ENCODE peak calls at places on chromosome 16, in eight cellular contexts. H, S, P, B, X, U, J and M are unnamed samples.

GRCh38 chr16:61858996-61859395 is 177.2 kb downstream of the CDH8 start:
- DNase-seq in U (peak; percentile 2), J (no peak), H (no peak), X (no peak), S (no peak), B (no peak), P (no peak), M (no peak)

GRCh38 chr16:20621406-20621805 is 45.2 kb upstream of the ACSM2B start:
- DNase-seq in U (no peak), J (no peak), H (no peak), B (no peak), S (no peak), P (no peak), X (no peak), M (no peak)

GRCh38 chr16:12097523-12098428 is 121.2 kb downstream of the SNX29 start:
- DNase-seq in U (no peak), S (no peak), P (no peak), H (peak; percentile 84), J (peak; percentile 61), X (no peak), B (no peak), M (no peak)

GRCh38 chr16:15643453-15644305 is 725 bp upstream of the MARF1 start:
- DNase-seq in B (no peak), X (no peak), P (no peak), J (no peak), U (peak; percentile 74), S (peak; percentile 55), H (peak; percentile 59), M (peak; percentile 67)

GRCh38 chr16:56743840-56744239 is 13.9 kb downstream of the NUP93 start:
- DNase-seq in B (peak; percentile 60), J (no peak), H (peak; percentile 49), U (peak; percentile 10), S (no peak), P (no peak), X (no peak), M (no peak)

GRCh38 chr16:10987361-10988163 is 43.2 kb downstream of the CLEC16A start:
- DNase-seq in J (no peak), X (no peak), U (no peak), B (no peak), H (no peak), P (no peak), S (no peak), M (no peak)

GRCh38 chr16:71360378-71360777 is 1.9 kb downstream of the CALB2 start:
- DNase-seq in U (peak; percentile 80), X (no peak), S (no peak), P (no peak), H (peak; percentile 94), B (no peak), J (no peak), M (no peak)

GRCh38 chr16:16778322-16778721 is 399.4 kb downstream of the NPIPA7 start:
- DNase-seq in H (no peak), X (no peak), B (no peak), U (no peak), P (no peak), S (no peak), J (no peak), M (no peak)

DNA sequence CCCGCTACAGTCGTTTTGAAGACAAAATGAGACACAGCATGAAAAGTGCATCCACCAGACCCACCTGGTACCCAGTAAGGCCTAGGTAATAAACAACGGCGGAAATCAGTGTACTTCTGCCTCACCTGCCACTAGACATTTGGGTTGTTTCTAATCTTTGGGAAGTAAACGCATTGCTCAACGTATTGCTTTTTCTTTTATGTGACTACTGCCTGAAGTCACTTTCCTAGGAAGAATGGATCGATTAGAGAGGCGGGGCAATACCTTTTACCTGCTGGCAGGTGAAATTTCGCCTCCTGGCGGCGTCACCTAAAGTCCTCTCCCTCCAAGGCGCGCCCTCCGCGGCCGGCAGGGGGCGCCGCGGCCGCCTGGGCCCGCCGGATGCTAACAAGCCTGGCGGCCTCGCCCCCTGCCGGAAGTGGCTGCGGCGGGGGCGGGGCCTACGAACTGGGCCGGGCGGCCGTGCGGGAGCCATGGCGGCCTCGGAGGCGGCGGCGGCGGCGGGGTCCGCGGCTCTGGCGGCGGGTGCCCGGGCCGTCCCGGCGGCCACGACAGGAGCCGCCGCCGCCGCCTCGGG is at the start of gene ATMIN:
- DNase-seq in J (peak; percentile 50), S (no peak), X (peak; percentile 80), P (peak; percentile 93), U (peak; percentile 85), B (peak; percentile 92), H (peak; percentile 77), M (peak; percentile 28)
- H3K27ac ChIP-seq in J (no peak within 1 kb of the TSS), S (no peak within 1 kb of the TSS), X (peak within 1 kb of the TSS; percentile 75), P (peak within 1 kb of the TSS; percentile 84), U (peak within 1 kb of the TSS; percentile 86), B (peak within 1 kb of the TSS; percentile 80), H (peak within 1 kb of the TSS; percentile 67), M (peak within 1 kb of the TSS; percentile 76)

GRCh38 chr16:81467072-81467471 is 22.5 kb downstream of the CMIP start:
- DNase-seq in P (no peak), X (no peak), H (no peak), S (no peak), B (no peak), J (no peak), U (no peak), M (no peak)

GRCh38 chr16:81465375-81465943 is 20.9 kb downstream of the CMIP start:
- DNase-seq in P (no peak), B (no peak), J (no peak), H (no peak), X (no peak), U (no peak), S (no peak), M (no peak)

GRCh38 chr16:81468269-81468902 is 23.8 kb downstream of the CMIP start:
- DNase-seq in J (no peak), U (no peak), P (peak; percentile 10), X (no peak), B (no peak), S (no peak), H (no peak), M (no peak)

GRCh38 chr16:81467815-81468214 is 23.2 kb downstream of the CMIP start:
- DNase-seq in S (no peak), U (no peak), J (no peak), B (no peak), P (no peak), X (no peak), H (no peak), M (no peak)

DNA sequence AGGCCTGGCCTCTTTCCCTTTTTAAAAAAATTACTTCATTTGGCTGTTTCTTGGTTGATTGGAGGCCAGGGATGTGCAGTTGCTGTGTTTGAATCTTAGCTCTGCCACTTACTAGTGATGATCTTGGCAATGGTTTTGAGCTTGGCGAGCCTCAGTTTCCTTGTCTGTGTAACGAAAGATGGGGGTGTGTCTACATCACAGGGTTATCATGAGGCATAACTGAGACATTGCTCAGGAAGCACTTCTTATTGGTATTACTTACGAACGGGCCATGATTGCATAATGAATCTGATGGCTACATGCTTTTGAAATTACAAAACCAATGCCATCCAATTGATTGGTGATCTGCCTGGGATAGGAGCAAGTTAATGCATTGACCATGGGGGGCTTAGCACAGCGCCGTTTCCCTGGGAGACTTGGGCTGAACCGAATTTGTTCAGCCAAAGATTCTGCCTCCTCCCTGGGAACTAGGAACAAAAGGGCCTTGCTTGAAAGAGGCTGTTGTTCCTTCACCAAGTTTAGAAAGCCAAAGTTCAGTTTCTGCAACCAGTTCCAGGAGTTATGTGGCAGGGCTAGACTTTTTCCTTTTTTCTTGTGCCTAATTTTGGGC is 21.8 kb downstream of the CMIP start:
- DNase-seq in P (no peak), S (no peak), B (no peak), X (peak; percentile 76), J (no peak), H (peak; percentile 39), U (no peak), M (no peak)
- H3K27ac ChIP-seq in P (no peak overlapping the region), S (no peak overlapping the region), B (no peak overlapping the region), X (no peak overlapping the region), J (peak overlapping the region; percentile 80), H (no peak overlapping the region), U (no peak overlapping the region), M (peak overlapping the region; percentile 34)

DNA sequence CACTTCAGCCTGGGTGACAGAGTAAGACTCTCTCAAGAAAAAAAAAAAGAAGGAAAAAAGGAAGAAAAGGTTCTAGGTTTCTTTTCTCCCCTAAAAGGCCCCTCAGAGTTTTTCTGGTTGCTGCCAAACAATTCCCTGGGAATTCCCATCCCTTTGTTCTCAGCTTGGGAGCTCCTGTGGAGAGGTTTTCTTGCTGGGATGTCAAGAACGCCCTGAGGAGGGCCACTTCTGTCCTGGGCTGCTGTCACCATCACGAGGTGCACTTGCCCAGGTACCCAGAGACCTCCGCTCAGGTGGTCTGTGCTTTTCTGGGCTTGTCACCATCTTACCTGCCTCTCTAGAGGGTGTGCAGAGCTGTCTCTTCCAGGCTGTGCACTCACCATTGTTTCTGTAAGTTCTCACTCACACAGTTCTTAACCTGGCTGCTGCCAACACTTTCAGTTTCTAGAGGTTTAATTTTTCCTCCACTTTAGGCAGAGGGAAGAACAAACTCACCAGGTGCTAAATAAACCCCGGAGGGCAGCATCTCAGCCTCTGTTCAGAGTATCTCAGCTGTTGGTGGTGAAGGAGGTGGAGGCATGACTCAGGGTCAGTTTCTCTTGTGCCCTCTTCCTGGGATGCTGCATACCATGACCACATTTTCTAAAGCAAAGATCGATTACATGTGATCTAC is 2.4 kb upstream of the COX6A2 start:
- DNase-seq in J (no peak), B (no peak), U (no peak), X (no peak), S (no peak), H (no peak), P (no peak), M (no peak)
- H3K27ac ChIP-seq in J (no peak overlapping the region), B (peak overlapping the region; percentile 99), U (no peak overlapping the region), X (no peak overlapping the region), S (no peak overlapping the region), H (no peak overlapping the region), P (peak overlapping the region; percentile 91), M (no peak overlapping the region)

GRCh38 chr16:55469821-55470532 is 9.0 kb upstream of the MMP2 start:
- DNase-seq in P (no peak), J (no peak), H (no peak), U (no peak), X (no peak), B (no peak), S (no peak), M (no peak)

GRCh38 chr16:55473584-55473983 is 5.4 kb upstream of the MMP2 start:
- DNase-seq in B (no peak), U (no peak), P (no peak), J (no peak), H (no peak), S (no peak), X (no peak), M (no peak)

GRCh38 chr16:55471448-55472097 is 7.4 kb upstream of the MMP2 start:
- DNase-seq in B (no peak), J (no peak), H (peak; percentile 92), P (no peak), X (no peak), S (no peak), U (peak; percentile 55), M (no peak)

GRCh38 chr16:55468352-55468990 is 10.5 kb upstream of the MMP2 start:
- DNase-seq in J (no peak), H (no peak), P (no peak), B (no peak), U (no peak), S (no peak), X (no peak), M (no peak)

DNA sequence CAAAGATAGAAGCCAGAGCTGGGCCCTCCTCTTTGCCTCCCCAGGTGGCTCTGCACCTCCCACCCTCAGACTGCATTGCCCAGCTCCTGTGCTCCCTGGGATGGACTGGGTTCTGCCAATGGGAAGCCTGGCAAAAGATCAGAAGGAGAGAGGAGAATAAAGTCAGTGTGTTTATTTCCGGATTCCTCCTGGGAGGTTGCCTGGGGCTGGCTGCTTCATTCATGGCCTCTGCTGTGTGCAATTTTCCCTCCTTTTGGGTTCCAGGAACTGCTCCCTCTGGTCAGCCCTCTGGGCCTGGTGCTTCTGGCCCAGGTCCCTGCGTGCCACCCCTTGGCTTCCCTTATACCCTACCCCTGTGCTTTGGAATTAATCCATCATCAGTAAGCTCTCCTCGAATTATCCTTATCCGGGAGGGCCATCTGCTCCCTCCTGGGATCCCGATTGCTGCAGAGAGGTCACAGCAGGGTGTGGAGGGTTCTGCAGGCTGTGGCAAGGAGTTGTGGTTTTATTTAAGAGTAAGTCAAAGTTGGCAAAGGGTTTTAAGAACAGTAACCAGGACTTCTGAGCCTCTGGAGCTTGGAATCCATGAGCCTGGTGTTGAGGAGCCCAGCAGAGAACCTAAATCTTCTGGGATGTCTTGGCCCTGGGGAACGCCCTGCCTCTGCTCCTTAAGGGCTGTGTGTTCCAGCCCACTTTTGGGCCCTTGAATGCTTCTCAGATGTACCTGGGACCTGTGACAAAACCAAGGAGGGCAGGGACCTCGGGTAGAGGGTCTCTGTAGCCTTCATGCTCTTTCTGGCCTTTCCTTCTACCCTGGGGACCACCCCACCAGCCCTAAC is 8.2 kb upstream of the MMP2 start:
- DNase-seq in H (no peak), X (no peak), U (no peak), S (peak; percentile 28), P (no peak), B (no peak), J (no peak), M (no peak)
- H3K27ac ChIP-seq in H (peak overlapping the region; percentile 71), X (peak overlapping the region; percentile 27), U (peak overlapping the region; percentile 60), S (no peak overlapping the region), P (no peak overlapping the region), B (no peak overlapping the region), J (no peak overlapping the region), M (peak overlapping the region; percentile 91)